ENCODE peak calls at places on chromosomes 3 and 15, in nine cellular contexts. P is left ventricle myocardium inferior, H is AG04450, Z is lower lobe of right lung, I is fibroblast of pulmonary artery, V is colonic mucosa, G is pancreas, M is ovary, X is endodermal cell. F is an unnamed sample.
A peak's percentile ranks its signal among the peaks of the same experiment; 100 is the strongest.

GRCh38 chr15:64051645-64052259 is 5.5 kb upstream of the DAPK2 start:
- DNase-seq in P (no peak), H (no peak), Z (no peak), I (no peak), V (no peak), G (no peak), M (no peak), X (no peak), F (no peak)

GRCh38 chr15:69573815-69574472 is 121.3 kb downstream of the RPLP1 start:
- DNase-seq in P (no peak), H (no peak), Z (no peak), I (peak; percentile 49), V (no peak), G (no peak), M (no peak), X (no peak), F (no peak)

GRCh38 chr3:183265157-183265642 is 12.1 kb downstream of the B3GNT5 start:
- DNase-seq in P (peak; percentile 32), H (no peak), Z (no peak), I (peak; percentile 82), V (no peak), G (no peak), M (no peak), X (peak; percentile 81), F (no peak)

GRCh38 chr3:50971487-50971924 is 296.8 kb downstream of the DOCK3 start:
- DNase-seq in P (no peak), H (peak; percentile 13), Z (no peak), I (peak; percentile 56), V (peak; percentile 46), G (peak; percentile 19), M (no peak), X (peak; percentile 77), F (peak; percentile 10)

GRCh38 chr3:184874709-184875644 is 63.0 kb downstream of the VPS8 start:
- DNase-seq in P (no peak), H (no peak), Z (no peak), I (peak; percentile 60), V (peak; percentile 23), G (no peak), M (no peak), X (peak; percentile 63), F (peak; percentile 4)

GRCh38 chr3:18499256-18499655 is 74.1 kb upstream of the SATB1 start:
- DNase-seq in P (no peak), H (no peak), Z (no peak), I (no peak), V (no peak), G (no peak), M (no peak), X (no peak), F (no peak)

GRCh38 chr3:19396726-19397125 is 248.4 kb downstream of the KCNH8 start:
- DNase-seq in P (no peak), H (no peak), Z (no peak), I (no peak), V (no peak), G (no peak), M (no peak), X (no peak), F (no peak)

GRCh38 chr3:81658322-81658997 is 103.0 kb downstream of the GBE1 start:
- DNase-seq in P (no peak), H (no peak), Z (no peak), I (no peak), V (no peak), G (no peak), M (no peak), X (no peak), F (no peak)

GRCh38 chr3:102225407-102226132 is 209.2 kb upstream of the ZPLD1 start:
- DNase-seq in P (no peak), H (peak; percentile 64), Z (no peak), I (peak; percentile 91), V (no peak), G (peak; percentile 7), M (no peak), X (no peak), F (peak; percentile 53)

GRCh38 chr3:78846688-78847087 is 921.1 kb downstream of the ROBO1 start:
- DNase-seq in P (no peak), H (peak; percentile 70), Z (no peak), I (peak; percentile 41), V (no peak), G (no peak), M (no peak), X (no peak), F (peak; percentile 60)

GRCh38 chr3:36992806-36993325 is at the start of gene EPM2AIP1:
- DNase-seq in P (no peak), H (no peak), Z (peak; percentile 98), I (no peak), V (no peak), G (no peak), M (no peak), X (peak; percentile 100), F (no peak)
- TF ChIP-seq CTCF in P (peak; percentile 52), H (no peak), Z (peak; percentile 39), I (peak; percentile 6), V (no peak), G (no peak), M (peak; percentile 64), X (peak; percentile 55), F (peak; percentile 8)

DNA sequence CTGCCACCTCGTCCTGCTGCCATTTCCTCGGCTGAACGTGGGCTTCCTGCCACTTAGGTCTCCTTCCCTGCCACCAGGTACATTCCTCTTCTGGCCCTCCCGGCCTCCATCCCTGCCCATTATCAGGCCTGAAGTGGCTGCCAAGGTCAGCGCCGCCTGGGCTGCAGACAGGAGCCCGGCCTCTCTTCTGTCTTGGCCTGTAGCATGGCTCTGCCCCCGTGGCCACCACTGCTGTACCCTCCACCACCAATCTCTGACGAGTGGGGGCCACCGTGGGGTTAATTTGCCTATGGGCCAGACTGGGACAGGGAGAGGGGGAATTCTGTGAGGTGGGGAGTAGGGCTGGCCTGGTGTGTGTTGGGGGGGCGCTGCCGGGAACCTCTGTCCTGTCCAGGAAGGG is 2.0 kb upstream of the BAHD1 start:
- DNase-seq in P (no peak), H (no peak), Z (no peak), I (no peak), V (no peak), G (peak; percentile 57), M (peak; percentile 58), X (peak; percentile 68), F (no peak)
- H3K4me3 ChIP-seq in P (no peak overlapping the region), H (no peak overlapping the region), Z (no peak overlapping the region), I (no peak overlapping the region), V (no peak overlapping the region), G (no peak overlapping the region), M (no peak overlapping the region), X (no peak overlapping the region), F (no peak overlapping the region)

GRCh38 chr15:57591822-57592367 is at the start of gene MYZAP:
- DNase-seq in P (peak; percentile 76), H (no peak), Z (peak; percentile 75), I (no peak), V (peak; percentile 83), G (no peak), M (peak; percentile 39), X (peak; percentile 88), F (no peak)
- TF ChIP-seq CTCF in P (peak; percentile 12), H (no peak), Z (no peak), I (no peak), V (no peak), G (no peak), M (no peak), X (peak; percentile 10), F (no peak)

GRCh38 chr3:177426151-177426904 is 229.0 kb upstream of the TBL1XR1 start:
- DNase-seq in P (no peak), H (no peak), Z (no peak), I (no peak), V (no peak), G (no peak), M (no peak), X (no peak), F (no peak)
- H3K4me3 ChIP-seq in P (no peak overlapping the region), H (no peak overlapping the region), Z (no peak overlapping the region), I (no peak overlapping the region), V (no peak overlapping the region), G (no peak overlapping the region), M (no peak overlapping the region), X (no peak overlapping the region), F (no peak overlapping the region)

GRCh38 chr15:47552978-47553608 is 164.2 kb upstream of the SEMA6D start:
- DNase-seq in P (no peak), H (no peak), Z (no peak), I (no peak), V (peak; percentile 42), G (no peak), M (no peak), X (no peak), F (no peak)

GRCh38 chr15:47551559-47551958 is 165.7 kb upstream of the SEMA6D start:
- DNase-seq in P (no peak), H (no peak), Z (no peak), I (no peak), V (no peak), G (no peak), M (no peak), X (no peak), F (no peak)

GRCh38 chr15:47548986-47549385 is 168.3 kb upstream of the SEMA6D start:
- DNase-seq in P (no peak), H (no peak), Z (no peak), I (no peak), V (no peak), G (no peak), M (no peak), X (peak; percentile 67), F (no peak)

GRCh38 chr15:47553933-47554332 is 163.4 kb upstream of the SEMA6D start:
- DNase-seq in P (no peak), H (no peak), Z (no peak), I (no peak), V (peak; percentile 27), G (no peak), M (no peak), X (no peak), F (no peak)

DNA sequence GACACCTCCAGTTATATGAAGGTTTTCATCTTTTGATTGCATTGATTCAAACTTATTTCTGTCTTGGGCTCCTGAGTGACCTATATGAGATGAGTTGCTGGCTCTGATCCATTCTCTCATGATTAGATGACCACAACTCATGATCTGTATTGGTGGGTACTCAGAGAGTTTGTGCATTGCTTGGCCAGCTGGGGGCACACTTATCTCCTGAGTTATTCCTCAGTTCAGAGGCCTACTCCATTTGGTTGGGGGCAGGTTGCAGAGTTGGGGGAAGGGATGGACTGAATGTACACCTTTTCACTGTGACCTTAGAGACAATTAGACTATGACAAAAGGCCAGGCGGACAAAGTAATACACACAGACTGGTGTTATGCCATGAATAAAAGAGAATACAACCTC is 166.2 kb upstream of the SEMA6D start:
- DNase-seq in P (no peak), H (no peak), Z (no peak), I (no peak), V (no peak), G (no peak), M (no peak), X (peak; percentile 67), F (no peak)
- TF ChIP-seq CTCF in P (peak; percentile 14), H (peak; percentile 18), Z (no peak), I (peak; percentile 5), V (no peak), G (no peak), M (no peak), X (peak; percentile 68), F (no peak)